ENCODE peak calls at places on chromosome 6, in four cellular contexts. B is endodermal cell, S is AG04450, J is A549. N is an unnamed sample.

GRCh38 chr6:45479834-45480696 is 102.3 kb upstream of the SUPT3H start:
- DNase-seq in B (no peak), S (peak), J (no peak), N (peak)

GRCh38 chr6:100704941-100705340 is 176.2 kb downstream of the ASCC3 start:
- DNase-seq in B (no peak), S (no peak), J (no peak), N (no peak)

GRCh38 chr6:167113935-167114910 is 8.7 kb upstream of the CCR6 start:
- DNase-seq in B (no peak), S (no peak), J (no peak), N (peak)

GRCh38 chr6:12474167-12475140 is 184.3 kb downstream of the EDN1 start:
- DNase-seq in B (no peak), S (no peak), J (no peak), N (no peak)

GRCh38 chr6:42136508-42137191 is 5.8 kb downstream of the C6orf132 start:
- DNase-seq in B (peak), S (peak), J (peak), N (peak)

GRCh38 chr6:56073761-56074160 is 173.6 kb downstream of the COL21A1 start:
- DNase-seq in B (no peak), S (no peak), J (no peak), N (no peak)

GRCh38 chr6:5995705-5996686 is 10.7 kb downstream of the NRN1 start:
- DNase-seq in B (peak), S (no peak), J (peak), N (no peak)

GRCh38 chr6:137033828-137034227 is 10.9 kb downstream of the IL20RA start:
- DNase-seq in B (no peak), S (no peak), J (no peak), N (peak)

GRCh38 chr6:45116714-45117410 is 211.3 kb upstream of the RUNX2 start:
- DNase-seq in B (no peak), S (peak), J (no peak), N (no peak)

GRCh38 chr6:6884193-6884627 is 223.6 kb upstream of the RREB1 start:
- DNase-seq in B (no peak), S (no peak), J (no peak), N (no peak)

GRCh38 chr6:308768-309167 is 16.5 kb downstream of the DUSP22 start:
- DNase-seq in B (peak), S (no peak), J (no peak), N (no peak)

GRCh38 chr6:155185544-155185943 is 78.3 kb upstream of the CLDN20 start:
- DNase-seq in B (peak), S (no peak), J (peak), N (no peak)

GRCh38 chr6:27901801-27902200 is 10.4 kb downstream of the OR2B2 start:
- DNase-seq in B (no peak), S (no peak), J (peak), N (no peak)

GRCh38 chr6:44666324-44666723 is 278.8 kb downstream of the CDC5L start:
- DNase-seq in B (no peak), S (no peak), J (no peak), N (no peak)

GRCh38 chr6:34834789-34835518 is 43.1 kb downstream of the BLTP3A start:
- DNase-seq in B (no peak), S (no peak), J (peak), N (no peak)

GRCh38 chr6:84671188-84671587 is 93.2 kb downstream of the TBX18 start:
- DNase-seq in B (no peak), S (no peak), J (no peak), N (no peak)

GRCh38 chr6:3454206-3455016 is 2.4 kb downstream of the SLC22A23 start:
- DNase-seq in B (no peak), S (no peak), J (no peak), N (no peak)

GRCh38 chr6:45830441-45831139 is 185.1 kb downstream of the CLIC5 start:
- DNase-seq in B (no peak), S (no peak), J (no peak), N (peak)

GRCh38 chr6:99348823-99349619 is 453 bp downstream of the FAXC start:
- DNase-seq in B (peak), S (no peak), J (no peak), N (no peak)

GRCh38 chr6:35620706-35621105 is 68.0 kb downstream of the FKBP5 start:
- DNase-seq in B (no peak), S (no peak), J (no peak), N (no peak)

GRCh38 chr6:13488015-13488895 is 855 bp upstream of the GFOD1 start:
- DNase-seq in B (peak), S (no peak), J (no peak), N (peak)

GRCh38 chr6:149026530-149026942 is 279.7 kb downstream of the UST start:
- DNase-seq in B (peak), S (peak), J (peak), N (no peak)

GRCh38 chr6:15888798-15889772 is 226.3 kb upstream of the DTNBP1 start:
- DNase-seq in B (no peak), S (no peak), J (no peak), N (no peak)

GRCh38 chr6:149045404-149045803 is 272.1 kb upstream of the TAB2 start:
- DNase-seq in B (no peak), S (no peak), J (no peak), N (no peak)

GRCh38 chr6:34305497-34305896 is 56.7 kb upstream of the SMIM29 start:
- DNase-seq in B (no peak), S (no peak), J (no peak), N (no peak)

GRCh38 chr6:54892831-54893230 is 46.3 kb downstream of the FAM83B start:
- DNase-seq in B (no peak), S (peak), J (peak), N (no peak)

GRCh38 chr6:3119040-3119723 is 671 bp downstream of the BPHL start:
- DNase-seq in B (no peak), S (no peak), J (peak), N (no peak)

GRCh38 chr6:158233214-158233795 is 65.2 kb downstream of the GTF2H5 start:
- DNase-seq in B (peak), S (no peak), J (no peak), N (peak)

GRCh38 chr6:55839080-55839479 is 36.3 kb downstream of the BMP5 start:
- DNase-seq in B (no peak), S (no peak), J (no peak), N (no peak)

GRCh38 chr6:21935561-21936028 is 342.0 kb downstream of the SOX4 start:
- DNase-seq in B (peak), S (no peak), J (peak), N (peak)

GRCh38 chr6:151229401-151230276 is 10.1 kb upstream of the AKAP12 start:
- DNase-seq in B (no peak), S (no peak), J (no peak), N (no peak)

GRCh38 chr6:157724138-157724537 is 98.9 kb upstream of the SNX9 start:
- DNase-seq in B (peak), S (no peak), J (no peak), N (no peak)

GRCh38 chr6:39114395-39114706 is 635 bp downstream of the SAYSD1 start:
- DNase-seq in B (no peak), S (no peak), J (no peak), N (no peak)

GRCh38 chr6:84410377-84410776 is 182.9 kb upstream of the CEP162 start:
- DNase-seq in B (no peak), S (no peak), J (no peak), N (no peak)

GRCh38 chr6:120077489-120077888 is 727.9 kb upstream of the MAN1A1 start:
- DNase-seq in B (peak), S (no peak), J (peak), N (no peak)

GRCh38 chr6:25035451-25036435 is 100.0 kb upstream of the RIPOR2 start:
- DNase-seq in B (peak), S (no peak), J (no peak), N (peak)

DNA sequence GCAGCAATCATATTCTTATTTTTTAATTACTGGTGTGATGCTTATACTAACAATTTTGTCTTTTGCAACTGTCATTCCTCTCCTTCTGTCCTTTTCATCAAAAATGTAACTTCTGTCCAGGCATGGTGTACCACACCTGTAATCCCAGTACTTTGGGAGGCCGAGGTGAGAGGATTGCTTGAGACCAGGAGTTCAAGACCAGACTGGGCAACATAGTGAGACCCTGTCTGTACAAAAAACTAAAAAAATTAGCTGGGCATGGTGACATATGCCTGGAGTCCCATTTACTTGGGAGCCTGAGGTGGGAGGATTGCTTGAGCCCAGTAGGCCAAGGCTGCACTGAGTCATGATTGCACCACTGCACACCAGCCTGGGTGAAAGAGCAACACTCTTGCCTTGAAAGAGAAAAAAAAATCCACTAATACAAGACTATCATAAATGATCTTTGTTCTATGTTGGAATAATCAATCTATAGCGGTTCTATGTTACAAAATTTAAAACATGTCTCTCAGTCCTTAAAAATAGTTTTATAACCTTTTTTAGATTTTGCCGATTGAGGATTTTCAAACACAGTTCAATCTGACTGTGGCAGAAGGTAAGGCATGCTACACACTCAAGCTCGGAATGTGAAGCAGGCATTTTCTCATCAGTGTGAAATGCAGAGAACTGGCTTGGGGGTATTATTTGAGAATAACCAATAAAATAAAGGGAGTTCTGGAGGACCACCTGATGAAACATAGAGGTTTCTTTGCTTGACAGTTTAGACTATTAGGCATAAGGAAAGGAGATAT is 70.4 kb downstream of the ENPP1 start:
- DNase-seq in B (no peak), S (no peak), J (no peak), N (no peak)
- TF ChIP-seq CTCF in B (no peak), S (no peak), J (no peak), N (no peak)

DNA sequence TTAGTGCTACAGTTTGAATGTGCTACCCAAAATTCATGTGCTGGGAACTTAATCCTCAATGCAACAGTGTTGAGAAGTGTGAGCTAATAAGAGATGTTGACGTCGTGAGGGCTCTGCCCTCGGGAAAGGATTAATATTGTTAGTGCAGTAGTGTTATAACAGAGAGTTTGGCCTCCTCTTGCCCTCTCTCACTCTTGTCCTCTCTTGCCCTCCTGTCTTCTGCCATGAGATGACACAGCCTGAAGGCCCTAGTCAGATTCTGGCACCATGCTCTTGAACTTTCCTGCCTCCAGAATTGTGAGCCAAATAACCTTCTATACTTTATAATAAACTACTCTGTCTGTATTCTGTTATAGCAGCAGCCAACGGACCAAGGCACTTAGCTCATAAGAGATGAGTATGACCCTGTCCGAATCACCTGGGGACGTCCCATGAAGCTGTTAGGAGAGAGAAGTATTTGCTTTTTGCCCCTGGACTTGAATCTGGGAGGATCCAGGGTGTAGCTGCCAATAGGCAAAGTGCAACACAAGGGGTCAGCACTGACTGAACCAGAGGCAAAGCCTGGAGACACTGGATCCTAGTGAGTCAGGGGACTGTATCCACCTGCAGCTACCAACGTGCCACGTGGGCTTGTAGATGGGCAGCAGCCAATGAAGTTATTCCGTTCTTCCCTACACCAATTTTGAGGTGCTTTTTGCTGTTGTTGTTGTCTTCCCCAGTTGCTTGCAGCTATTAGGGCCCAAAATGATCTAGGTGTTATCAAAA is 233.7 kb downstream of the THBS2 start:
- DNase-seq in B (peak), S (no peak), J (peak), N (no peak)
- TF ChIP-seq CTCF in B (peak), S (no peak), J (no peak), N (no peak)

DNA sequence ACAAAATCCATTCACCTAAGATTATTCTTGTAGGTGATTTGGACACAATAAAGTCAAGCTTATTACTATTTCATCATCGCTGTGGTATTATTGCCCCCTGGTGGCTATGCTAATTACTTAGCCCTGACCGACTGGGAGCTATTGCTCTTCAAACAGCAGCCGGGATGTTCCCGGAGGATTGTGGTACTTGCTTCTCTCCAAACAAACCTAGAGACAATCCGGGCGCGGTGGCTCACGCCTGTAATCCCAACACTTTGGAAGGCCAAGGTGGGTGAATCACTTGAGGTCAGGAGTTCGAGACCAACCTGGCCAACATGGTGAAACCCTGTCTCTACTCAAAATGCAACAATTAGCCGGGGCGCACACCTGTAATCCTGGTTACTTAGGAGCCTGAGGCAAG is 15.4 kb upstream of the STMND1 start:
- DNase-seq in B (peak), S (peak), J (peak), N (peak)
- TF ChIP-seq CTCF in B (peak), S (peak), J (peak), N (peak)

DNA sequence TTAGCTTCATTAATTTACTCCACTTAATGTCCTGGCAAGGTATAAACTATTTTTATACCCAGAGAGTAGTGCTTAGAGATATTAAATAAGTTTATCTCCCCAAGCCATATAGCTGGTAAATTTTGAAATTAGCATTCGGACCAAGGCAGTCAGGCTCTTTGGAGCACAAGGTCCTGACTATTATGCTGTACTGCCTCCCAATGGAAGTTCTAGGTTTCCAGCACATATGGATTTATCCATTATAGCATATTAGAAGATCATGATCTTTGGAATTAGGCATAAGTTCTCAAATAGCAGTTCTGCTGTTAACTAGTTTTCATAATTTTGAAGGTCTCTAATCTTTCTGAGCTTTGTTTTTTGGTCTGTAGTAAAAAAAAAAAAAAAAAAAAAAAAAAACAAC is 835.3 kb upstream of the EPHA7 start:
- DNase-seq in B (no peak), S (no peak), J (peak), N (no peak)
- TF ChIP-seq CTCF in B (peak), S (no peak), J (no peak), N (no peak)

DNA sequence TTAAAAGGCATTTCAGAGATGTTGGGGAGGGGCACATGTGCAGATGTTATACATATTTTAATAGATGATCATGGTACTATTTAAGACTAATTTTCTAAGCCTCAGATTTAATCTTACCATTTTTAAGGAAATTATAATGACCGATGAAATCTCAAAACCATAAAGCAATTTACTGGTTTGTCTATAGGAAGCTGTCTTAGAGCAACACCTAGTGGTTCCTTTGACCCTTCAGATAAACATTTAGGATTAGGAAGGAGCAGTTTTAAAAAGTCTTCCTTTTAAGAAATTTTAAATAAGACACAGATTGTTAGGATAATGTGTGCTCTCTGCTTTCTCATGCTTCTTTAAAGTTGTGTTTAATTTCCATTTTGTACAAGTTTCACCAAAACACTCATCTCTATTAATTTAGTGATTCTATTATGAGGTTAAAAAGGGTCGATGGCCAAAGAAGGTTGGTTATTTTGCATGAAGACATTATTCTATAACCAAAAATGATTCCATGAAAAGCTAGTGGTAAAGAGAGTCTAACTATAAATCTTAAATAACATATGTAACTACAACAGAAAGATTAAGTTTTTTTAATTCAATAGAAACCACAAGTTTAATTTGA is 376.4 kb downstream of the HACE1 start:
- DNase-seq in B (no peak), S (no peak), J (peak), N (no peak)
- TF ChIP-seq CTCF in B (peak), S (no peak), J (peak), N (no peak)

GRCh38 chr6:122407712-122408111 is 8.3 kb downstream of the HSF2 start:
- DNase-seq in B (no peak), S (no peak), J (no peak), N (no peak)

GRCh38 chr6:122408697-122409458 is 9.4 kb downstream of the HSF2 start:
- DNase-seq in B (no peak), S (no peak), J (no peak), N (no peak)

GRCh38 chr6:122408240-122408639 is 8.8 kb downstream of the HSF2 start:
- DNase-seq in B (no peak), S (no peak), J (no peak), N (no peak)

GRCh38 chr6:122406187-122406586 is 6.7 kb downstream of the HSF2 start:
- DNase-seq in B (no peak), S (no peak), J (no peak), N (no peak)

DNA sequence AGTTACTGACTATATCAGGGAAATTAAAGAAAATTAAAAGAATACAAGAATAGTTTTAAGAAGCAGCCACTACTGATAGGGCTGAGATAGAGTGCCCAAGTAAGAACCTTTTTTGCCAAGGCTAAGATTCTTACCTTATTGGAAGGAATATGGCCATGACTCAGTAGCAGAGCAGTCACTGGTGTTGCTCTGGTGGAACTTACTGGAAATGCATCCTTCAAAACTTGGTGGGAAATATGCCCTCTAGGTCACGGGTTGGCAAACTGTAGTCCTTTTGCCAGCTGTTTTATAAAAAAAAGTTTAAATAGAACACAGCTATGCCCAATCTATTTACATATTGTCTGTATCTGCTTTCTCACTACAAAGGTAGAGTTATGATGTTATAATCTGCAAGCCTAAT is 6.0 kb downstream of the HSF2 start:
- DNase-seq in B (no peak), S (no peak), J (peak), N (no peak)
- TF ChIP-seq CTCF in B (peak), S (peak), J (no peak), N (no peak)